ENCODE peak calls at places on chromosomes 13 and 19, in four cellular contexts. B is stimulated activated effector memory CD8-positive, alpha-beta T cell treated with anti-CD3 and anti-CD28 coated beads, Interleukin-12 subunit alpha, Interleukin-12 subunit beta, amount 100 ng/mL, for 72 hours; P is HEK293T; X is stimulated activated CD8-positive, alpha-beta memory T cell treated with anti-CD3 and anti-CD28 coated beads, Interleukin-7, amount 100 ng/mL, for 1 hour. R is an unnamed sample.

GRCh38 chr19:14473915-14474578 is 1.1 kb downstream of the PTGER1 start:
- DNase-seq in B (no peak), P (no peak), X (no peak), R (no peak)

GRCh38 chr13:65499251-65499650 is 1730.9 kb downstream of the PCDH9 start:
- DNase-seq in B (no peak), P (no peak), X (no peak), R (no peak)

GRCh38 chr19:4429266-4430200 is 27.1 kb downstream of the CHAF1A start:
- DNase-seq in B (no peak), P (no peak), X (no peak), R (no peak)

GRCh38 chr19:15195987-15196682 is 4.7 kb downstream of the NOTCH3 start:
- DNase-seq in B (no peak), P (peak; percentile 38), X (no peak), R (peak; percentile 97)

GRCh38 chr13:43360196-43360595 is 336.8 kb downstream of the DNAJC15 start:
- DNase-seq in B (no peak), P (no peak), X (no peak), R (no peak)

GRCh38 chr19:56732974-56733373 is 61.4 kb upstream of the ZNF835 start:
- DNase-seq in B (no peak), P (no peak), X (no peak), R (no peak)

GRCh38 chr19:44236384-44236783 is 23.3 kb upstream of the ZNF233 start:
- DNase-seq in B (no peak), P (no peak), X (no peak), R (no peak)

GRCh38 chr19:14475251-14476073 is at the start of gene PTGER1:
- DNase-seq in B (no peak), P (no peak), X (no peak), R (peak; percentile 77)

GRCh38 chr13:93388701-93389100 is 162.1 kb downstream of the GPC6 start:
- DNase-seq in B (no peak), P (no peak), X (no peak), R (no peak)

GRCh38 chr19:56942749-56943148 is 102.2 kb upstream of the PEG3 start:
- DNase-seq in B (no peak), P (no peak), X (no peak), R (peak; percentile 66)

GRCh38 chr19:8368136-8368535 is 4.2 kb downstream of the ANGPTL4 start:
- DNase-seq in B (no peak), P (peak; percentile 4), X (no peak), R (no peak)